ENCODE peak calls at places on chromosome 22, in six cellular contexts. A, S, X, C, T and L are unnamed samples.
A peak's percentile ranks its signal among the peaks of the same experiment; 100 is the strongest.

GRCh38 chr22:42270178-42270511 is 308 bp downstream of the TCF20 start:
- DNase-seq in T (peak; percentile 34), S (no peak), C (no peak), X (no peak), A (peak; percentile 85), L (peak; percentile 51)

GRCh38 chr22:46090051-46090591 is 60.2 kb upstream of the PPARA start:
- DNase-seq in T (no peak), S (no peak), C (no peak), A (no peak), X (peak; percentile 53), L (no peak)

GRCh38 chr22:27885977-27886842 is 32.8 kb downstream of the PITPNB start:
- DNase-seq in T (peak; percentile 32), S (peak; percentile 57), X (peak; percentile 52), C (peak; percentile 42), A (no peak), L (peak; percentile 34)

GRCh38 chr22:38569181-38569971 is 607 bp downstream of the DMC1 start:
- DNase-seq in A (no peak), T (peak; percentile 5), C (no peak), S (no peak), X (no peak), L (peak; percentile 15)

GRCh38 chr22:50260801-50261614 is 475 bp downstream of the MAPK12 start:
- DNase-seq in S (peak; percentile 64), T (peak; percentile 48), A (peak; percentile 83), X (peak; percentile 59), C (peak; percentile 22), L (peak; percentile 64)

GRCh38 chr22:20565079-20565734 is 57.8 kb downstream of the MED15 start:
- DNase-seq in S (no peak), T (no peak), X (no peak), A (no peak), C (no peak), L (no peak)

GRCh38 chr22:34696557-34696956 is 369.4 kb upstream of the ISX start:
- DNase-seq in X (no peak), T (no peak), S (no peak), C (no peak), A (no peak), L (no peak)

GRCh38 chr22:29710922-29711593 is 8.7 kb upstream of the CABP7 start:
- DNase-seq in T (no peak), C (no peak), S (no peak), X (no peak), A (no peak), L (no peak)

GRCh38 chr22:30317778-30318177 is 9.0 kb downstream of the TBC1D10A start:
- DNase-seq in C (no peak), S (no peak), A (no peak), X (no peak), T (no peak), L (no peak)

GRCh38 chr22:28544431-28544868 is 135.2 kb downstream of the TTC28 start:
- DNase-seq in X (peak; percentile 19), T (no peak), C (no peak), A (no peak), S (no peak), L (no peak)

GRCh38 chr22:37560682-37561208 is 465 bp downstream of the CDC42EP1 start:
- DNase-seq in A (no peak), C (no peak), S (no peak), X (no peak), T (no peak), L (peak; percentile 57)

GRCh38 chr22:38417252-38418060 is 37.5 kb downstream of the KCNJ4 start:
- DNase-seq in X (no peak), T (no peak), A (no peak), C (no peak), S (no peak), L (no peak)

GRCh38 chr22:32781695-32782094 is 19.8 kb upstream of the TIMP3 start:
- DNase-seq in A (no peak), X (no peak), T (no peak), S (no peak), C (no peak), L (no peak)

GRCh38 chr22:18148508-18148965 is 1.4 kb upstream of the USP18 start:
- DNase-seq in X (no peak), S (no peak), C (no peak), A (peak; percentile 70), T (no peak), L (no peak)

GRCh38 chr22:35380537-35381423 is at the start of gene HMOX1:
- DNase-seq in A (peak; percentile 64), T (peak; percentile 66), C (peak; percentile 72), S (peak; percentile 73), X (peak; percentile 84), L (no peak)

GRCh38 chr22:26923498-26923897 is 266.1 kb downstream of the MIAT start:
- DNase-seq in T (no peak), C (no peak), A (no peak), S (no peak), X (no peak), L (no peak)

GRCh38 chr22:47369431-47370015 is 607.1 kb downstream of the TBC1D22A start:
- DNase-seq in X (no peak), C (no peak), T (no peak), S (no peak), A (no peak), L (no peak)

GRCh38 chr22:41124086-41124485 is 31.7 kb downstream of the EP300 start:
- DNase-seq in C (no peak), A (no peak), S (no peak), X (no peak), T (no peak), L (no peak)